ENCODE peak calls at places on chromosomes 11 and 22, in nine cellular contexts. One of them, this sample, is unnamed.

GRCh38 chr11:120065876-120066275 is 72.0 kb downstream of the TRIM29 start:
- DNase-seq in D341Med: no peak
- DNase-seq in posterior cingulate gyrus: no peak
- DNase-seq in midbrain: no peak
- DNase-seq in GM13977: no peak
- DNase-seq in RWPE1: no peak
- DNase-seq in left cardiac atrium: no peak
- DNase-seq in substantia nigra: no peak
- DNase-seq in activated CD4-positive, alpha-beta memory T cell treated with anti-CD3 and anti-CD28 coated beads, Interleukin-2, amount 10 ng/mL, durations not matched to agents 7 days and 5 days: no peak
- DNase-seq in this sample: no peak

GRCh38 chr22:37639070-37639760 is at the start of gene SH3BP1:
- DNase-seq in D341Med: peak; percentile 59
- DNase-seq in posterior cingulate gyrus: no peak
- DNase-seq in midbrain: no peak
- DNase-seq in GM13977: peak; percentile 87
- DNase-seq in RWPE1: no peak
- DNase-seq in left cardiac atrium: peak; percentile 58
- DNase-seq in substantia nigra: no peak
- DNase-seq in activated CD4-positive, alpha-beta memory T cell treated with anti-CD3 and anti-CD28 coated beads, Interleukin-2, amount 10 ng/mL, durations not matched to agents 7 days and 5 days: peak; percentile 71
- DNase-seq in this sample: no peak

GRCh38 chr11:3831378-3832239 is 9.2 kb downstream of the RHOG start:
- DNase-seq in D341Med: no peak
- DNase-seq in posterior cingulate gyrus: no peak
- DNase-seq in midbrain: no peak
- DNase-seq in GM13977: no peak
- DNase-seq in RWPE1: no peak
- DNase-seq in left cardiac atrium: no peak
- DNase-seq in substantia nigra: no peak
- DNase-seq in activated CD4-positive, alpha-beta memory T cell treated with anti-CD3 and anti-CD28 coated beads, Interleukin-2, amount 10 ng/mL, durations not matched to agents 7 days and 5 days: no peak
- DNase-seq in this sample: no peak

GRCh38 chr11:60164550-60165075 is 18.3 kb downstream of the MS4A6A start:
- DNase-seq in D341Med: no peak
- DNase-seq in posterior cingulate gyrus: no peak
- DNase-seq in midbrain: no peak
- DNase-seq in GM13977: no peak
- DNase-seq in RWPE1: no peak
- DNase-seq in left cardiac atrium: no peak
- DNase-seq in substantia nigra: no peak
- DNase-seq in activated CD4-positive, alpha-beta memory T cell treated with anti-CD3 and anti-CD28 coated beads, Interleukin-2, amount 10 ng/mL, durations not matched to agents 7 days and 5 days: no peak
- DNase-seq in this sample: no peak

GRCh38 chr11:78831571-78831970 is 256.9 kb upstream of the NARS2 start:
- DNase-seq in D341Med: no peak
- DNase-seq in posterior cingulate gyrus: no peak
- DNase-seq in midbrain: no peak
- DNase-seq in GM13977: no peak
- DNase-seq in RWPE1: no peak
- DNase-seq in left cardiac atrium: no peak
- DNase-seq in substantia nigra: peak; percentile 27
- DNase-seq in activated CD4-positive, alpha-beta memory T cell treated with anti-CD3 and anti-CD28 coated beads, Interleukin-2, amount 10 ng/mL, durations not matched to agents 7 days and 5 days: no peak
- DNase-seq in this sample: no peak

GRCh38 chr22:27063381-27063780 is 406.0 kb downstream of the MIAT start:
- DNase-seq in D341Med: no peak
- DNase-seq in posterior cingulate gyrus: no peak
- DNase-seq in midbrain: no peak
- DNase-seq in GM13977: no peak
- DNase-seq in RWPE1: no peak
- DNase-seq in left cardiac atrium: no peak
- DNase-seq in substantia nigra: no peak
- DNase-seq in activated CD4-positive, alpha-beta memory T cell treated with anti-CD3 and anti-CD28 coated beads, Interleukin-2, amount 10 ng/mL, durations not matched to agents 7 days and 5 days: no peak
- DNase-seq in this sample: no peak

GRCh38 chr22:35174398-35174797 is 82.9 kb upstream of the HMGXB4 start:
- DNase-seq in D341Med: no peak
- DNase-seq in posterior cingulate gyrus: no peak
- DNase-seq in midbrain: no peak
- DNase-seq in GM13977: no peak
- DNase-seq in RWPE1: no peak
- DNase-seq in left cardiac atrium: no peak
- DNase-seq in substantia nigra: no peak
- DNase-seq in activated CD4-positive, alpha-beta memory T cell treated with anti-CD3 and anti-CD28 coated beads, Interleukin-2, amount 10 ng/mL, durations not matched to agents 7 days and 5 days: no peak
- DNase-seq in this sample: no peak

GRCh38 chr11:118046051-118046963 is 30.6 kb upstream of the TMPRSS4 start:
- DNase-seq in D341Med: no peak
- DNase-seq in posterior cingulate gyrus: no peak
- DNase-seq in midbrain: peak; percentile 19
- DNase-seq in GM13977: no peak
- DNase-seq in RWPE1: no peak
- DNase-seq in left cardiac atrium: no peak
- DNase-seq in substantia nigra: no peak
- DNase-seq in activated CD4-positive, alpha-beta memory T cell treated with anti-CD3 and anti-CD28 coated beads, Interleukin-2, amount 10 ng/mL, durations not matched to agents 7 days and 5 days: peak; percentile 44
- DNase-seq in this sample: no peak

GRCh38 chr11:121207485-121208115 is 85.0 kb upstream of the SC5D start:
- DNase-seq in D341Med: no peak
- DNase-seq in posterior cingulate gyrus: no peak
- DNase-seq in midbrain: no peak
- DNase-seq in GM13977: peak; percentile 52
- DNase-seq in RWPE1: no peak
- DNase-seq in left cardiac atrium: no peak
- DNase-seq in substantia nigra: no peak
- DNase-seq in activated CD4-positive, alpha-beta memory T cell treated with anti-CD3 and anti-CD28 coated beads, Interleukin-2, amount 10 ng/mL, durations not matched to agents 7 days and 5 days: no peak
- DNase-seq in this sample: no peak

GRCh38 chr11:330307-330693 is 9.6 kb upstream of the IFITM3 start:
- DNase-seq in D341Med: no peak
- DNase-seq in posterior cingulate gyrus: no peak
- DNase-seq in midbrain: no peak
- DNase-seq in GM13977: no peak
- DNase-seq in RWPE1: no peak
- DNase-seq in left cardiac atrium: no peak
- DNase-seq in substantia nigra: no peak
- DNase-seq in activated CD4-positive, alpha-beta memory T cell treated with anti-CD3 and anti-CD28 coated beads, Interleukin-2, amount 10 ng/mL, durations not matched to agents 7 days and 5 days: no peak
- DNase-seq in this sample: no peak

GRCh38 chr11:70547386-70547785 is 149.1 kb downstream of the CTTN start:
- DNase-seq in D341Med: no peak
- DNase-seq in posterior cingulate gyrus: no peak
- DNase-seq in midbrain: no peak
- DNase-seq in GM13977: no peak
- DNase-seq in RWPE1: no peak
- DNase-seq in left cardiac atrium: no peak
- DNase-seq in substantia nigra: no peak
- DNase-seq in activated CD4-positive, alpha-beta memory T cell treated with anti-CD3 and anti-CD28 coated beads, Interleukin-2, amount 10 ng/mL, durations not matched to agents 7 days and 5 days: no peak
- DNase-seq in this sample: no peak

GRCh38 chr22:48091060-48091650 is 1328.7 kb downstream of the TBC1D22A start:
- DNase-seq in D341Med: no peak
- DNase-seq in posterior cingulate gyrus: no peak
- DNase-seq in midbrain: no peak
- DNase-seq in GM13977: no peak
- DNase-seq in RWPE1: no peak
- DNase-seq in left cardiac atrium: no peak
- DNase-seq in substantia nigra: no peak
- DNase-seq in activated CD4-positive, alpha-beta memory T cell treated with anti-CD3 and anti-CD28 coated beads, Interleukin-2, amount 10 ng/mL, durations not matched to agents 7 days and 5 days: no peak
- DNase-seq in this sample: no peak

GRCh38 chr22:32200752-32201151 is 4.1 kb downstream of the RFPL2 start:
- DNase-seq in D341Med: no peak
- DNase-seq in posterior cingulate gyrus: no peak
- DNase-seq in midbrain: no peak
- DNase-seq in GM13977: no peak
- DNase-seq in RWPE1: no peak
- DNase-seq in left cardiac atrium: no peak
- DNase-seq in substantia nigra: no peak
- DNase-seq in activated CD4-positive, alpha-beta memory T cell treated with anti-CD3 and anti-CD28 coated beads, Interleukin-2, amount 10 ng/mL, durations not matched to agents 7 days and 5 days: peak; percentile 49
- DNase-seq in this sample: no peak

GRCh38 chr11:116930177-116930576 is 92.8 kb upstream of the APOA1 start:
- DNase-seq in D341Med: no peak
- DNase-seq in posterior cingulate gyrus: no peak
- DNase-seq in midbrain: peak; percentile 24
- DNase-seq in GM13977: no peak
- DNase-seq in RWPE1: no peak
- DNase-seq in left cardiac atrium: peak; percentile 26
- DNase-seq in substantia nigra: peak; percentile 19
- DNase-seq in activated CD4-positive, alpha-beta memory T cell treated with anti-CD3 and anti-CD28 coated beads, Interleukin-2, amount 10 ng/mL, durations not matched to agents 7 days and 5 days: peak; percentile 64
- DNase-seq in this sample: no peak

GRCh38 chr11:94794287-94795168 is 26.4 kb downstream of the AMOTL1 start:
- DNase-seq in D341Med: no peak
- DNase-seq in posterior cingulate gyrus: no peak
- DNase-seq in midbrain: no peak
- DNase-seq in GM13977: no peak
- DNase-seq in RWPE1: peak; percentile 74
- DNase-seq in left cardiac atrium: peak; percentile 80
- DNase-seq in substantia nigra: no peak
- DNase-seq in activated CD4-positive, alpha-beta memory T cell treated with anti-CD3 and anti-CD28 coated beads, Interleukin-2, amount 10 ng/mL, durations not matched to agents 7 days and 5 days: no peak
- DNase-seq in this sample: no peak

GRCh38 chr22:29879738-29880137 is 3.2 kb upstream of the MTMR3 start:
- DNase-seq in D341Med: no peak
- DNase-seq in posterior cingulate gyrus: no peak
- DNase-seq in midbrain: no peak
- DNase-seq in GM13977: no peak
- DNase-seq in RWPE1: peak; percentile 5
- DNase-seq in left cardiac atrium: no peak
- DNase-seq in substantia nigra: no peak
- DNase-seq in activated CD4-positive, alpha-beta memory T cell treated with anti-CD3 and anti-CD28 coated beads, Interleukin-2, amount 10 ng/mL, durations not matched to agents 7 days and 5 days: no peak
- DNase-seq in this sample: no peak

GRCh38 chr11:124402326-124402922 is 3.6 kb upstream of the OR8B3 start:
- DNase-seq in D341Med: peak; percentile 58
- DNase-seq in posterior cingulate gyrus: peak; percentile 19
- DNase-seq in midbrain: peak; percentile 19
- DNase-seq in GM13977: peak; percentile 73
- DNase-seq in RWPE1: peak; percentile 52
- DNase-seq in left cardiac atrium: peak; percentile 67
- DNase-seq in substantia nigra: peak; percentile 37
- DNase-seq in activated CD4-positive, alpha-beta memory T cell treated with anti-CD3 and anti-CD28 coated beads, Interleukin-2, amount 10 ng/mL, durations not matched to agents 7 days and 5 days: peak; percentile 59
- DNase-seq in this sample: peak; percentile 68

GRCh38 chr22:46029036-46029435 is 52.1 kb upstream of the WNT7B start:
- DNase-seq in D341Med: no peak
- DNase-seq in posterior cingulate gyrus: no peak
- DNase-seq in midbrain: no peak
- DNase-seq in GM13977: no peak
- DNase-seq in RWPE1: no peak
- DNase-seq in left cardiac atrium: no peak
- DNase-seq in substantia nigra: no peak
- DNase-seq in activated CD4-positive, alpha-beta memory T cell treated with anti-CD3 and anti-CD28 coated beads, Interleukin-2, amount 10 ng/mL, durations not matched to agents 7 days and 5 days: no peak
- DNase-seq in this sample: no peak

GRCh38 chr11:8807544-8808225 is 103.3 kb upstream of the AKIP1 start:
- DNase-seq in D341Med: no peak
- DNase-seq in posterior cingulate gyrus: no peak
- DNase-seq in midbrain: no peak
- DNase-seq in GM13977: no peak
- DNase-seq in RWPE1: peak; percentile 71
- DNase-seq in left cardiac atrium: peak; percentile 49
- DNase-seq in substantia nigra: no peak
- DNase-seq in activated CD4-positive, alpha-beta memory T cell treated with anti-CD3 and anti-CD28 coated beads, Interleukin-2, amount 10 ng/mL, durations not matched to agents 7 days and 5 days: no peak
- DNase-seq in this sample: no peak

GRCh38 chr11:92867913-92868619 is 101.4 kb upstream of the MTNR1B start:
- DNase-seq in D341Med: no peak
- DNase-seq in posterior cingulate gyrus: no peak
- DNase-seq in midbrain: no peak
- DNase-seq in GM13977: no peak
- DNase-seq in RWPE1: peak; percentile 12
- DNase-seq in left cardiac atrium: no peak
- DNase-seq in substantia nigra: no peak
- DNase-seq in activated CD4-positive, alpha-beta memory T cell treated with anti-CD3 and anti-CD28 coated beads, Interleukin-2, amount 10 ng/mL, durations not matched to agents 7 days and 5 days: no peak
- DNase-seq in this sample: no peak

GRCh38 chr11:98564233-98564632 is 456.5 kb upstream of the CNTN5 start:
- DNase-seq in D341Med: no peak
- DNase-seq in posterior cingulate gyrus: no peak
- DNase-seq in midbrain: no peak
- DNase-seq in GM13977: no peak
- DNase-seq in RWPE1: no peak
- DNase-seq in left cardiac atrium: no peak
- DNase-seq in substantia nigra: no peak
- DNase-seq in activated CD4-positive, alpha-beta memory T cell treated with anti-CD3 and anti-CD28 coated beads, Interleukin-2, amount 10 ng/mL, durations not matched to agents 7 days and 5 days: no peak
- DNase-seq in this sample: no peak

GRCh38 chr11:62000539-62001446 is 33.4 kb upstream of the FTH1 start:
- DNase-seq in D341Med: no peak
- DNase-seq in posterior cingulate gyrus: no peak
- DNase-seq in midbrain: no peak
- DNase-seq in GM13977: no peak
- DNase-seq in RWPE1: no peak
- DNase-seq in left cardiac atrium: no peak
- DNase-seq in substantia nigra: no peak
- DNase-seq in activated CD4-positive, alpha-beta memory T cell treated with anti-CD3 and anti-CD28 coated beads, Interleukin-2, amount 10 ng/mL, durations not matched to agents 7 days and 5 days: no peak
- DNase-seq in this sample: no peak

GRCh38 chr11:10481567-10482349 is 26.7 kb downstream of the AMPD3 start:
- DNase-seq in D341Med: no peak
- DNase-seq in posterior cingulate gyrus: no peak
- DNase-seq in midbrain: peak; percentile 18
- DNase-seq in GM13977: no peak
- DNase-seq in RWPE1: no peak
- DNase-seq in left cardiac atrium: no peak
- DNase-seq in substantia nigra: no peak
- DNase-seq in activated CD4-positive, alpha-beta memory T cell treated with anti-CD3 and anti-CD28 coated beads, Interleukin-2, amount 10 ng/mL, durations not matched to agents 7 days and 5 days: no peak
- DNase-seq in this sample: no peak

GRCh38 chr11:27075192-27075591 is 34.6 kb downstream of the BBOX1 start:
- DNase-seq in D341Med: no peak
- DNase-seq in posterior cingulate gyrus: no peak
- DNase-seq in midbrain: no peak
- DNase-seq in GM13977: no peak
- DNase-seq in RWPE1: no peak
- DNase-seq in left cardiac atrium: no peak
- DNase-seq in substantia nigra: no peak
- DNase-seq in activated CD4-positive, alpha-beta memory T cell treated with anti-CD3 and anti-CD28 coated beads, Interleukin-2, amount 10 ng/mL, durations not matched to agents 7 days and 5 days: no peak
- DNase-seq in this sample: no peak

GRCh38 chr11:123054301-123055065 is 7.5 kb downstream of the HSPA8 start:
- DNase-seq in D341Med: peak; percentile 67
- DNase-seq in posterior cingulate gyrus: no peak
- DNase-seq in midbrain: peak; percentile 88
- DNase-seq in GM13977: peak; percentile 63
- DNase-seq in RWPE1: peak; percentile 73
- DNase-seq in left cardiac atrium: no peak
- DNase-seq in substantia nigra: no peak
- DNase-seq in activated CD4-positive, alpha-beta memory T cell treated with anti-CD3 and anti-CD28 coated beads, Interleukin-2, amount 10 ng/mL, durations not matched to agents 7 days and 5 days: no peak
- DNase-seq in this sample: peak; percentile 86

GRCh38 chr22:41648431-41648830 is 27.3 kb downstream of the XRCC6 start:
- DNase-seq in D341Med: no peak
- DNase-seq in posterior cingulate gyrus: no peak
- DNase-seq in midbrain: no peak
- DNase-seq in GM13977: no peak
- DNase-seq in RWPE1: no peak
- DNase-seq in left cardiac atrium: no peak
- DNase-seq in substantia nigra: no peak
- DNase-seq in activated CD4-positive, alpha-beta memory T cell treated with anti-CD3 and anti-CD28 coated beads, Interleukin-2, amount 10 ng/mL, durations not matched to agents 7 days and 5 days: no peak
- DNase-seq in this sample: no peak

GRCh38 chr11:69654001-69654659 is 13.2 kb downstream of the CCND1 start:
- DNase-seq in D341Med: no peak
- DNase-seq in posterior cingulate gyrus: no peak
- DNase-seq in midbrain: no peak
- DNase-seq in GM13977: no peak
- DNase-seq in RWPE1: no peak
- DNase-seq in left cardiac atrium: no peak
- DNase-seq in substantia nigra: no peak
- DNase-seq in activated CD4-positive, alpha-beta memory T cell treated with anti-CD3 and anti-CD28 coated beads, Interleukin-2, amount 10 ng/mL, durations not matched to agents 7 days and 5 days: no peak
- DNase-seq in this sample: no peak

GRCh38 chr11:126725043-126725442 is 275.5 kb downstream of the KIRREL3 start:
- DNase-seq in D341Med: no peak
- DNase-seq in posterior cingulate gyrus: no peak
- DNase-seq in midbrain: no peak
- DNase-seq in GM13977: no peak
- DNase-seq in RWPE1: no peak
- DNase-seq in left cardiac atrium: no peak
- DNase-seq in substantia nigra: no peak
- DNase-seq in activated CD4-positive, alpha-beta memory T cell treated with anti-CD3 and anti-CD28 coated beads, Interleukin-2, amount 10 ng/mL, durations not matched to agents 7 days and 5 days: no peak
- DNase-seq in this sample: no peak

GRCh38 chr11:2581931-2582435 is 117.8 kb downstream of the KCNQ1OT1 start:
- DNase-seq in D341Med: no peak
- DNase-seq in posterior cingulate gyrus: peak; percentile 8
- DNase-seq in midbrain: no peak
- DNase-seq in GM13977: no peak
- DNase-seq in RWPE1: no peak
- DNase-seq in left cardiac atrium: peak; percentile 12
- DNase-seq in substantia nigra: no peak
- DNase-seq in activated CD4-positive, alpha-beta memory T cell treated with anti-CD3 and anti-CD28 coated beads, Interleukin-2, amount 10 ng/mL, durations not matched to agents 7 days and 5 days: no peak
- DNase-seq in this sample: no peak

GRCh38 chr11:69442012-69442806 is 39.3 kb upstream of the LINC01488 start:
- DNase-seq in D341Med: no peak
- DNase-seq in posterior cingulate gyrus: no peak
- DNase-seq in midbrain: no peak
- DNase-seq in GM13977: no peak
- DNase-seq in RWPE1: peak; percentile 67
- DNase-seq in left cardiac atrium: no peak
- DNase-seq in substantia nigra: no peak
- DNase-seq in activated CD4-positive, alpha-beta memory T cell treated with anti-CD3 and anti-CD28 coated beads, Interleukin-2, amount 10 ng/mL, durations not matched to agents 7 days and 5 days: no peak
- DNase-seq in this sample: no peak

GRCh38 chr11:17014321-17014773 is at the start of gene PLEKHA7:
- DNase-seq in D341Med: peak; percentile 78
- DNase-seq in posterior cingulate gyrus: no peak
- DNase-seq in midbrain: peak; percentile 16
- DNase-seq in GM13977: peak; percentile 64
- DNase-seq in RWPE1: peak; percentile 12
- DNase-seq in left cardiac atrium: no peak
- DNase-seq in substantia nigra: no peak
- DNase-seq in activated CD4-positive, alpha-beta memory T cell treated with anti-CD3 and anti-CD28 coated beads, Interleukin-2, amount 10 ng/mL, durations not matched to agents 7 days and 5 days: no peak
- DNase-seq in this sample: no peak

This sample was measured in NCI-H446.